ENCODE peak calls at places on chromosomes 7 and 10, in six cellular contexts. C is ureter; K is anterior cingulate cortex; V is GM04503; F is mucosa of gallbladder; R is activated naive CD4-positive, alpha-beta T cell treated with Interleukin-2 at 50 U/mL for 16 hours. U is an unnamed sample.

GRCh38 chr7:1123721-1124120 is 35.8 kb downstream of the GPER1 start:
- DNase-seq in C (peak), K (peak), V (no peak), F (peak), R (no peak), U (peak)

GRCh38 chr7:43308913-43309789 is 196.7 kb downstream of the HECW1 start:
- DNase-seq in C (no peak), K (no peak), V (no peak), F (no peak), R (no peak), U (no peak)

GRCh38 chr7:95686109-95686508 is 86.2 kb upstream of the DYNC1I1 start:
- DNase-seq in C (peak), K (peak), V (peak), F (peak), R (no peak), U (peak)

GRCh38 chr10:109587366-109587765 is 335.9 kb downstream of the XPNPEP1 start:
- DNase-seq in C (no peak), K (no peak), V (no peak), F (no peak), R (no peak), U (no peak)

GRCh38 chr7:26620352-26620751 is 244.0 kb downstream of the SKAP2 start:
- DNase-seq in C (no peak), K (no peak), V (no peak), F (no peak), R (no peak), U (no peak)

GRCh38 chr7:70614237-70614984 is 517.5 kb upstream of the GALNT17 start:
- DNase-seq in C (peak), K (peak), V (no peak), F (peak), R (no peak), U (peak)

GRCh38 chr10:15188629-15189028 is 20.1 kb upstream of the NMT2 start:
- DNase-seq in C (no peak), K (no peak), V (no peak), F (no peak), R (no peak), U (no peak)

GRCh38 chr10:125824736-125825135 is 1.4 kb downstream of the BCCIP start:
- DNase-seq in C (no peak), K (no peak), V (no peak), F (no peak), R (no peak), U (no peak)

GRCh38 chr10:78474743-78475142 is 441.1 kb downstream of the RPS24 start:
- DNase-seq in C (no peak), K (no peak), V (no peak), F (no peak), R (no peak), U (no peak)

U was measured in testis.